ENCODE peak calls at places on chromosomes 4 and X, in five cellular contexts. One of them, this sample, is unnamed.

GRCh38 chr4:54781771-54782170 is 124.0 kb downstream of the KIT start:
- DNase-seq in fibroblast of lung: no peak
- DNase-seq in iPS DF 6.9: no peak
- DNase-seq in IMR-90: no peak
- DNase-seq in mammary epithelial cell: no peak
- DNase-seq in this sample: no peak

GRCh38 chrX:148808825-148809224 is 308.4 kb downstream of the AFF2 start:
- DNase-seq in IMR-90: no peak
- DNase-seq in fibroblast of lung: no peak
- DNase-seq in iPS DF 6.9: no peak
- DNase-seq in mammary epithelial cell: no peak
- DNase-seq in this sample: no peak

GRCh38 chrX:87517571-87518141 is at the start of gene KLHL4:
- DNase-seq in IMR-90: peak; percentile 74
- DNase-seq in iPS DF 6.9: peak; percentile 55
- DNase-seq in fibroblast of lung: peak; percentile 97
- DNase-seq in mammary epithelial cell: peak; percentile 82
- DNase-seq in this sample: no peak

GRCh38 chr4:153137168-153137567 is 67.1 kb upstream of the TRIM2 start:
- DNase-seq in IMR-90: peak; percentile 83
- DNase-seq in iPS DF 6.9: no peak
- DNase-seq in fibroblast of lung: peak; percentile 95
- DNase-seq in mammary epithelial cell: peak; percentile 77
- DNase-seq in this sample: peak; percentile 94

GRCh38 chrX:72609313-72609712 is 36.7 kb upstream of the HDAC8 start:
- DNase-seq in iPS DF 6.9: no peak
- DNase-seq in IMR-90: peak; percentile 6
- DNase-seq in fibroblast of lung: no peak
- DNase-seq in mammary epithelial cell: peak; percentile 7
- DNase-seq in this sample: peak; percentile 2

GRCh38 chrX:48580662-48581061 is 6.4 kb downstream of the RBM3 start:
- DNase-seq in fibroblast of lung: no peak
- DNase-seq in IMR-90: no peak
- DNase-seq in mammary epithelial cell: peak; percentile 59
- DNase-seq in iPS DF 6.9: no peak
- DNase-seq in this sample: no peak

GRCh38 chrX:13955095-13955647 is 74.5 kb downstream of the GEMIN8 start:
- DNase-seq in mammary epithelial cell: no peak
- DNase-seq in iPS DF 6.9: no peak
- DNase-seq in fibroblast of lung: no peak
- DNase-seq in IMR-90: no peak
- DNase-seq in this sample: no peak

GRCh38 chrX:49155243-49155899 is 7.2 kb upstream of the MAGIX start:
- DNase-seq in iPS DF 6.9: no peak
- DNase-seq in IMR-90: peak; percentile 58
- DNase-seq in mammary epithelial cell: peak; percentile 68
- DNase-seq in fibroblast of lung: peak; percentile 82
- DNase-seq in this sample: peak; percentile 42

GRCh38 chr4:6607368-6608050 is 32.5 kb downstream of the MAN2B2 start:
- DNase-seq in IMR-90: no peak
- DNase-seq in fibroblast of lung: no peak
- DNase-seq in iPS DF 6.9: no peak
- DNase-seq in mammary epithelial cell: no peak
- DNase-seq in this sample: no peak

GRCh38 chr4:6606465-6607235 is 31.7 kb downstream of the MAN2B2 start:
- DNase-seq in iPS DF 6.9: no peak
- DNase-seq in IMR-90: no peak
- DNase-seq in fibroblast of lung: no peak
- DNase-seq in mammary epithelial cell: no peak
- DNase-seq in this sample: no peak

GRCh38 chr4:6603128-6603527 is 28.1 kb downstream of the MAN2B2 start:
- DNase-seq in fibroblast of lung: no peak
- DNase-seq in iPS DF 6.9: no peak
- DNase-seq in IMR-90: no peak
- DNase-seq in mammary epithelial cell: no peak
- DNase-seq in this sample: no peak

GRCh38 chr4:6605114-6605513 is 30.1 kb downstream of the MAN2B2 start:
- DNase-seq in IMR-90: no peak
- DNase-seq in fibroblast of lung: no peak
- DNase-seq in iPS DF 6.9: no peak
- DNase-seq in mammary epithelial cell: no peak
- DNase-seq in this sample: no peak

DNA sequence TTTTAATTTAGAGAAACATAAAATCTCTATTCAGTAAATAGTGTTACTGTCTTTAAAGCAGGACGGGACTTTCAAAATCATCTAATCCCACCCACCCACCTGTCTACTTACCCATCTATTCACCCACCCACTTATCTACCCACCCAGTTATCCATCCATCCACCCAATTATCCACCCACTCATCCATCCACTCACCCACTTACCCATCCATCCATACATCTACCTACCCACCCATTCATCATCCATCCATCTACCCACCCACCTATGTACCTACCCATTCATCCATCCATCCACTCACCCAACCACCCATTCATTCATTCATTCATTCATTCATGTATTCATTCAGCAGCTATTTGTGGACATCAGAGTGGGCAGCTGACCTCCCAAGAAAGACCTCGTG is 30.6 kb downstream of the MAN2B2 start:
- DNase-seq in IMR-90: no peak
- DNase-seq in iPS DF 6.9: no peak
- DNase-seq in fibroblast of lung: no peak
- DNase-seq in mammary epithelial cell: no peak
- DNase-seq in this sample: no peak
- H3K36me3 ChIP-seq in IMR-90: peaks cover 42% of the 10 kb centered on the region
- H3K36me3 ChIP-seq in iPS DF 6.9: peaks cover 2% of the 10 kb centered on the region
- H3K36me3 ChIP-seq in fibroblast of lung: peaks cover 8% of the 10 kb centered on the region
- H3K36me3 ChIP-seq in mammary epithelial cell: peaks cover 2% of the 10 kb centered on the region
- H3K36me3 ChIP-seq in this sample: peaks cover 48% of the 10 kb centered on the region

DNA sequence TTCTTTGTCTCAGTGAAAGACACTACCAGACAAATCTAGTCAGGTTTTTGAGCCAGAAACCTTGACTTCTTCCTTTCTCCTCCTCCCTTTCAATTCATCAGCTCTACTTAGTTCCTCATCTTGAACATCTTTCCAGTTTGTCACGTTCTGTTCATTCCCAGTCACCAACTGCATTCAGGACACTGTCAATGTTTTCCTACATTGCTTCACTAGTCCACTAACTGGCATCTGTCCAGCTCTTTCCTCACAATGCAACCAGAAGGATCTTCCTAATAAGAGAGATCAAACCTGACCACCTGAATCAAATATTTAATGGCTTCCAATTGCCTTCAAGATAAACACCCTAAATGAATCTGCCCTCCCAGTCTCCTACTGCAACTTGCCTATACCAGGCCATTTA is 52.5 kb downstream of the SYNPO2 start:
- DNase-seq in IMR-90: peak; percentile 21
- DNase-seq in mammary epithelial cell: no peak
- DNase-seq in fibroblast of lung: no peak
- DNase-seq in iPS DF 6.9: no peak
- DNase-seq in this sample: peak; percentile 58
- H3K4me1 ChIP-seq in IMR-90: peaks cover 4% of the 10 kb centered on the region
- H3K4me1 ChIP-seq in mammary epithelial cell: peaks cover 6% of the 10 kb centered on the region
- H3K4me1 ChIP-seq in fibroblast of lung: peaks cover 5% of the 10 kb centered on the region
- H3K4me1 ChIP-seq in iPS DF 6.9: no peaks in the 10 kb centered on the region
- H3K4me1 ChIP-seq in this sample: peaks cover 14% of the 10 kb centered on the region

GRCh38 chrX:155070038-155070437 is 898 bp downstream of the CMC4 start:
- DNase-seq in mammary epithelial cell: peak; percentile 4
- DNase-seq in fibroblast of lung: no peak
- DNase-seq in iPS DF 6.9: no peak
- DNase-seq in IMR-90: no peak
- DNase-seq in this sample: no peak
- H3K27me3 ChIP-seq in mammary epithelial cell: no peaks in the 10 kb centered on the region
- H3K27me3 ChIP-seq in fibroblast of lung: no peaks in the 10 kb centered on the region
- H3K27me3 ChIP-seq in iPS DF 6.9: no peaks in the 10 kb centered on the region
- H3K27me3 ChIP-seq in IMR-90: no peaks in the 10 kb centered on the region
- H3K27me3 ChIP-seq in this sample: no peaks in the 10 kb centered on the region

DNA sequence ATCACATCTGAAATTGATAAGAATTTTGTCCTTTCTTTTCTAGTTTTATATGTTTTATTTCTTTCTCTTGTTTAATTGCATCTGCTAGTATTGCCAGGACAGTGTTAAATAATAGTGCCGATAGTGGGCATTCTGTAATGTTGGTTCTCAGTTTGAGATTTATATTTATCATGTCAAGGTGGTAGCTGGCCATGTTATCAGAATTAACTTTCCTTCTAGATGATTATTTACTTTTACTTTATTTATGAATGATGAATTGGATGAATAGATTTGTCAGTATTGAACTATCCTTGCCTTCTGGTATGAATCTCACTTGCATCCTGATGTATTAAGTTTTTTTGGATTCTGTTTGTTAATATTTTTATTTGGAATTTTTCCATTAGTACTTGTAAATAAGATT is 42.7 kb downstream of the METAP1 start:
- DNase-seq in iPS DF 6.9: no peak
- DNase-seq in mammary epithelial cell: no peak
- DNase-seq in IMR-90: no peak
- DNase-seq in fibroblast of lung: no peak
- DNase-seq in this sample: no peak
- H3K36me3 ChIP-seq in iPS DF 6.9: no peaks in the 10 kb centered on the region
- H3K36me3 ChIP-seq in mammary epithelial cell: peaks cover 8% of the 10 kb centered on the region
- H3K36me3 ChIP-seq in IMR-90: peaks cover 2% of the 10 kb centered on the region
- H3K36me3 ChIP-seq in fibroblast of lung: no peaks in the 10 kb centered on the region
- H3K36me3 ChIP-seq in this sample: peaks cover 20% of the 10 kb centered on the region

DNA sequence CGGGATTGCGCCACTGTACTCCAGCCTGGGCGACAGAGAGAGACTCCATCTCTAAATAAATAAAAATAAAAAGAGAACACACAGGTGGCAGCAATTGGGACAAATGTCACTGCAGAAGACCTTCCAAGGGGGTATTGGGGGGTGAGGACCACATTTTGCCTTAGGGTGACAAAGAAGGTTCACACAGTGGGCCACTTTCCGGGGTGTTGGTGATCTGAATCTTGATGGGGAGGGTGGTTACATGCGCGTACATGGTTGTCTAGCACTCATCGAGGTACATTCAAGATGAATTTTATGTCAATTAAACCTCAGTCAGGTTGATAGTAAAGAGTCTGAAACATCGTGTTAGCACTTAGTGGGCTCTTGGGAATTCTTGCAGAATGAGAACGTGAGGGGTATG is 20.5 kb upstream of the TMSB4X start:
- DNase-seq in fibroblast of lung: no peak
- DNase-seq in iPS DF 6.9: no peak
- DNase-seq in mammary epithelial cell: no peak
- DNase-seq in IMR-90: no peak
- DNase-seq in this sample: no peak
- H3K4me1 ChIP-seq in fibroblast of lung: peaks cover 11% of the 10 kb centered on the region
- H3K4me1 ChIP-seq in iPS DF 6.9: no peaks in the 10 kb centered on the region
- H3K4me1 ChIP-seq in mammary epithelial cell: peaks cover 17% of the 10 kb centered on the region
- H3K4me1 ChIP-seq in IMR-90: peaks cover 20% of the 10 kb centered on the region
- H3K4me1 ChIP-seq in this sample: peaks cover 26% of the 10 kb centered on the region

This sample was measured in adipocyte.